ENCODE peak calls at places on chromosome 5, in nine cellular contexts. M is adrenal gland; V is kidney; G is activated T-cell treated with anti-CD3 and anti-CD28 coated beads for 1 hour; Z is NCI-H1105; R is hippocampal formation; A is AG09319; B is choroid plexus epithelial cell; O is activated CD4-positive, alpha-beta T cell treated with anti-CD3 and anti-CD28 coated beads, Interleukin-2, amount 10 ng/mL, durations not matched to agents 24 days and 14 days. K is an unnamed sample.

GRCh38 chr5:55538621-55539020 is 3.9 kb upstream of the PLPP1 start:
- DNase-seq in M (no peak), V (no peak), G (no peak), Z (no peak), R (no peak), A (no peak), B (peak), O (peak), K (no peak)

GRCh38 chr5:130151239-130151638 is 247.0 kb downstream of the CHSY3 start:
- DNase-seq in M (no peak), V (no peak), G (no peak), Z (no peak), R (no peak), A (no peak), B (peak), O (no peak), K (no peak)

GRCh38 chr5:179550511-179551342 is at the start of gene RUFY1:
- DNase-seq in M (peak), V (peak), G (peak), Z (peak), R (peak), A (no peak), B (peak), O (peak), K (peak)

GRCh38 chr5:6516823-6517222 is 68.2 kb downstream of the UBE2QL1 start:
- DNase-seq in M (no peak), V (no peak), G (no peak), Z (no peak), R (no peak), A (no peak), B (no peak), O (no peak), K (no peak)

GRCh38 chr5:178265746-178266145 is 33.1 kb upstream of the PHYKPL start:
- DNase-seq in M (no peak), V (peak), G (no peak), Z (no peak), R (no peak), A (no peak), B (no peak), O (no peak), K (no peak)

GRCh38 chr5:75656311-75657003 is 45.2 kb downstream of the ANKDD1B start:
- DNase-seq in M (peak), V (peak), G (no peak), Z (peak), R (peak), A (no peak), B (peak), O (no peak), K (peak)

GRCh38 chr5:168198359-168198758 is 93.1 kb upstream of the WWC1 start:
- DNase-seq in M (no peak), V (no peak), G (no peak), Z (no peak), R (no peak), A (no peak), B (no peak), O (no peak), K (no peak)

GRCh38 chr5:51027276-51027675 is 356.0 kb upstream of the ISL1 start:
- DNase-seq in M (no peak), V (no peak), G (no peak), Z (no peak), R (no peak), A (no peak), B (no peak), O (no peak), K (no peak)

GRCh38 chr5:150412319-150413175 is at the start of gene CD74:
- DNase-seq in M (peak), V (peak), G (peak), Z (no peak), R (peak), A (no peak), B (peak), O (peak), K (peak)

GRCh38 chr5:157748740-157749461 is 5.4 kb downstream of the LSM11 start:
- DNase-seq in M (peak), V (no peak), G (no peak), Z (no peak), R (peak), A (no peak), B (peak), O (no peak), K (no peak)

GRCh38 chr5:79893485-79893884 is 97.6 kb downstream of the MTX3 start:
- DNase-seq in M (no peak), V (no peak), G (no peak), Z (no peak), R (no peak), A (no peak), B (no peak), O (no peak), K (no peak)

GRCh38 chr5:120150770-120151169 is 313.3 kb upstream of the PRR16 start:
- DNase-seq in M (no peak), V (no peak), G (no peak), Z (no peak), R (no peak), A (no peak), B (no peak), O (no peak), K (no peak)

GRCh38 chr5:69225859-69226258 is 8.8 kb upstream of the CDK7 start:
- DNase-seq in M (no peak), V (no peak), G (no peak), Z (no peak), R (no peak), A (no peak), B (no peak), O (no peak), K (no peak)

K was measured in occipital lobe.